ENCODE peak calls at places on chromosomes 13 and 19, in six cellular contexts. V, L, E, I, R and F are unnamed samples.

GRCh38 chr19:11693505-11694499 is 44.9 kb downstream of the ZNF823 start:
- DNase-seq in I (peak), V (peak), L (peak), E (no peak), R (peak), F (peak)

GRCh38 chr19:50334741-50335421 is 5.7 kb upstream of the KCNC3 start:
- DNase-seq in L (no peak), E (no peak), V (no peak), R (no peak), I (no peak), F (no peak)

GRCh38 chr19:42424345-42424707 is 2.9 kb downstream of the LIPE start:
- DNase-seq in E (no peak), R (no peak), L (no peak), V (peak), I (no peak), F (no peak)

GRCh38 chr13:97185751-97186150 is 36.4 kb upstream of the MBNL2 start:
- DNase-seq in E (no peak), L (no peak), V (no peak), R (no peak), I (no peak), F (no peak)

GRCh38 chr13:99980201-99981114 is 1.1 kb upstream of the ZIC2 start:
- DNase-seq in R (no peak), L (peak), E (peak), I (peak), V (peak), F (peak)

GRCh38 chr19:18895828-18896341 is at the start of gene CERS1:
- DNase-seq in L (no peak), R (no peak), I (no peak), V (peak), E (peak), F (no peak)

GRCh38 chr13:45989607-45990006 is 62.9 kb downstream of the ZC3H13 start:
- DNase-seq in R (no peak), L (no peak), V (no peak), I (peak), E (no peak), F (no peak)

GRCh38 chr19:44728178-44728577 is 20.3 kb upstream of the BCL3 start:
- DNase-seq in L (no peak), R (no peak), V (no peak), E (no peak), I (no peak), F (no peak)

GRCh38 chr13:52782486-52783448 is 43.1 kb upstream of the CNMD start:
- DNase-seq in L (no peak), E (no peak), R (no peak), I (no peak), V (no peak), F (no peak)

GRCh38 chr19:43776285-43776684 is 4.5 kb downstream of the KCNN4 start:
- DNase-seq in E (no peak), V (no peak), R (no peak), L (no peak), I (no peak), F (no peak)

GRCh38 chr19:3459322-3459881 is 20.9 kb downstream of the SMIM24 start:
- DNase-seq in L (peak), E (no peak), I (peak), R (no peak), V (peak), F (peak)

GRCh38 chr19:1942078-1942933 is 1.3 kb downstream of the CSNK1G2 start:
- DNase-seq in L (peak), R (no peak), V (peak), E (peak), I (peak), F (peak)

GRCh38 chr13:35470671-35471465 is 5.6 kb downstream of the MAB21L1 start:
- DNase-seq in I (peak), E (peak), L (peak), V (peak), R (no peak), F (peak)

GRCh38 chr19:17021793-17022590 is 4.6 kb downstream of the CPAMD8 start:
- DNase-seq in I (peak), E (no peak), V (peak), R (no peak), L (peak), F (no peak)

GRCh38 chr13:84080748-84081530 is 198.7 kb upstream of the SLITRK1 start:
- DNase-seq in E (no peak), V (no peak), I (no peak), L (no peak), R (no peak), F (no peak)

GRCh38 chr19:32070101-32070500 is 275.3 kb upstream of the ZNF507 start:
- DNase-seq in I (no peak), R (no peak), V (no peak), E (no peak), L (no peak), F (no peak)

GRCh38 chr13:25752957-25753540 is 298.8 kb downstream of the SHISA2 start:
- DNase-seq in L (peak), V (no peak), R (no peak), I (peak), E (no peak), F (no peak)

GRCh38 chr19:50777261-50777660 is 7.0 kb downstream of the GPR32 start:
- DNase-seq in V (no peak), I (no peak), R (no peak), L (no peak), E (no peak), F (no peak)

GRCh38 chr19:17830567-17831418 is 9.5 kb upstream of the INSL3 start:
- DNase-seq in I (peak), R (peak), L (peak), V (peak), E (peak), F (peak)

GRCh38 chr19:9308091-9308490 is 1.5 kb downstream of the ZNF699 start:
- DNase-seq in I (no peak), V (no peak), L (no peak), E (no peak), R (no peak), F (no peak)

GRCh38 chr19:53927745-53928144 is 18.7 kb downstream of the CACNG7 start:
- DNase-seq in I (peak), E (peak), R (peak), V (peak), L (peak), F (peak)

GRCh38 chr13:48400820-48401219 is 12.1 kb downstream of the LPAR6 start:
- DNase-seq in R (no peak), V (no peak), E (no peak), I (peak), L (peak), F (no peak)

GRCh38 chr19:5686647-5687359 is 3.3 kb upstream of the RPL36 start:
- DNase-seq in I (peak), R (peak), V (peak), E (peak), L (peak), F (peak)
- H3K9ac ChIP-seq in I (peak), R (peak), V (peak), E (peak), L (peak), F (no peak)

GRCh38 chr19:41362143-41362847 is 1.7 kb downstream of the B9D2 start:
- DNase-seq in E (no peak), V (no peak), R (no peak), I (no peak), L (peak), F (no peak)

GRCh38 chr19:41366089-41366488 is 2.1 kb upstream of the B9D2 start:
- DNase-seq in V (no peak), L (no peak), R (no peak), E (no peak), I (no peak), F (no peak)

GRCh38 chr19:41364546-41365391 is 820 bp upstream of the B9D2 start:
- DNase-seq in I (peak), V (no peak), L (no peak), E (no peak), R (no peak), F (no peak)

GRCh38 chr19:41363753-41364545 is at the start of gene B9D2:
- DNase-seq in R (peak), L (peak), V (peak), I (peak), E (peak), F (peak)

GRCh38 chr19:41363371-41363752 is 587 bp downstream of the B9D2 start:
- DNase-seq in R (no peak), L (no peak), I (no peak), E (no peak), V (no peak), F (no peak)
- H2BK120ac ChIP-seq in R (no peak), L (no peak), I (peak), E (no peak), V (no peak), F (no peak)

GRCh38 chr13:110012102-110012739 is 225.8 kb upstream of the IRS2 start:
- DNase-seq in V (no peak), R (no peak), I (peak), E (no peak), L (peak), F (no peak)
- H3K9ac ChIP-seq in V (no peak), R (no peak), I (no peak), E (no peak), L (peak), F (no peak)

GRCh38 chr19:13908674-13909073 is 2.7 kb downstream of the CC2D1A start:
- DNase-seq in I (no peak), V (no peak), E (no peak), R (no peak), L (no peak), F (no peak)

GRCh38 chr19:13909430-13909829 is 3.4 kb downstream of the CC2D1A start:
- DNase-seq in E (no peak), V (no peak), I (no peak), R (no peak), L (no peak), F (no peak)

GRCh38 chr19:13905634-13906524 is at the start of the genes BRME1 and CC2D1A:
- DNase-seq in E (peak), V (peak), I (peak), R (peak), L (peak), F (peak)

GRCh38 chr19:13906910-13907309 is 909 bp downstream of the CC2D1A start:
- DNase-seq in V (no peak), E (no peak), I (no peak), R (no peak), L (no peak), F (no peak)

DNA sequence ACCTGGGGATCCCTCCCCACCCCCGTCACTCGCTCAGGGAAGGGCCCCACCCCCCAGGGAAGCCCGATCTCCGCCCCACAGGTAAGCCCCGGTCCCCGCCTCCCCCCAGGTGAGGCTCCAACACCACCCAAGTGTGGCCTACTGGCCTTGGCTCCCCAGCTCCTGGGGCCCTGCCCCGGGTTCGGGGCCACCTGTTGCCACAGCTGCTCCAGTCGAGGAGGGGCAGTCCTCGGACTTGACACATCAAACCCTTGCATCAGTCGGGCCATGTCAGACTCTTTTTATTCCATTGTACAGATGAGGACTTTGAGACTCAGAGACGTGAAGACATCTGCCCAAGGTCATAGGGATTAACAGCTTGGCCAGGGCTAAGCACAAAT is 514 bp downstream of the CC2D1A start:
- DNase-seq in I (no peak), E (no peak), V (no peak), R (no peak), L (no peak), F (no peak)
- H2BK120ac ChIP-seq in I (no peak), E (no peak), V (no peak), R (no peak), L (peak), F (no peak)

GRCh38 chr19:46181386-46181774 is 33.3 kb downstream of the IGFL2 start:
- DNase-seq in R (no peak), L (peak), I (peak), V (no peak), E (no peak), F (no peak)
- H3K9ac ChIP-seq in R (no peak), L (peak), I (no peak), V (no peak), E (no peak), F (no peak)

GRCh38 chr19:40689339-40690049 is 957 bp downstream of the NUMBL start:
- DNase-seq in E (no peak), L (peak), V (peak), I (no peak), R (no peak), F (no peak)

GRCh38 chr19:40691421-40692211 is 1.2 kb upstream of the NUMBL start:
- DNase-seq in E (no peak), L (peak), I (no peak), R (no peak), V (peak), F (peak)

GRCh38 chr19:40690050-40690698 is at the start of gene NUMBL:
- DNase-seq in I (no peak), E (peak), V (no peak), L (no peak), R (no peak), F (no peak)

GRCh38 chr19:40692212-40692551 is 1.7 kb upstream of the NUMBL start:
- DNase-seq in I (no peak), L (no peak), R (no peak), V (no peak), E (no peak), F (no peak)

GRCh38 chr19:40690699-40691420 is 409 bp upstream of the NUMBL start:
- DNase-seq in E (no peak), L (peak), I (peak), R (peak), V (peak), F (peak)
- H2BK120ac ChIP-seq in E (no peak), L (peak), I (peak), R (no peak), V (no peak), F (no peak)

GRCh38 chr13:21152251-21152899 is 24.0 kb downstream of the SKA3 start:
- DNase-seq in E (no peak), I (no peak), V (peak), L (no peak), R (no peak), F (peak)
- H3K9ac ChIP-seq in E (no peak), I (no peak), V (no peak), L (no peak), R (no peak), F (no peak)

GRCh38 chr13:32585625-32586021 is 629 bp upstream of the PDS5B start:
- DNase-seq in E (peak), L (no peak), V (peak), I (no peak), R (no peak), F (peak)

GRCh38 chr13:32582991-32583390 is 3.3 kb upstream of the PDS5B start:
- DNase-seq in E (no peak), R (no peak), L (no peak), I (no peak), V (no peak), F (no peak)

GRCh38 chr13:32587014-32587773 is 942 bp downstream of the PDS5B start:
- DNase-seq in E (peak), L (peak), I (peak), V (peak), R (no peak), F (peak)

GRCh38 chr13:32587774-32588165 is 1.5 kb downstream of the PDS5B start:
- DNase-seq in I (peak), V (no peak), R (no peak), E (no peak), L (peak), F (no peak)

GRCh38 chr13:32586022-32586900 is at the start of gene PDS5B:
- DNase-seq in R (peak), L (peak), I (peak), E (peak), V (peak), F (peak)
- H2BK120ac ChIP-seq in R (no peak), L (peak), I (peak), E (no peak), V (peak), F (no peak)

GRCh38 chr19:15299568-15300409 is 32.5 kb downstream of the BRD4 start:
- DNase-seq in R (no peak), I (peak), V (peak), E (no peak), L (peak), F (no peak)

GRCh38 chr19:15297416-15298224 is 34.7 kb downstream of the BRD4 start:
- DNase-seq in L (peak), I (peak), E (no peak), V (peak), R (no peak), F (no peak)

GRCh38 chr19:15303105-15303780 is 29.1 kb downstream of the BRD4 start:
- DNase-seq in L (peak), V (no peak), R (no peak), E (no peak), I (peak), F (no peak)

GRCh38 chr19:15298847-15299567 is 33.3 kb downstream of the BRD4 start:
- DNase-seq in R (no peak), V (no peak), E (no peak), L (no peak), I (no peak), F (no peak)

GRCh38 chr19:15300533-15301194 is 31.7 kb downstream of the BRD4 start:
- DNase-seq in E (no peak), R (no peak), V (peak), L (peak), I (peak), F (no peak)
- H3K9ac ChIP-seq in E (no peak), R (no peak), V (no peak), L (peak), I (no peak), F (no peak)

DNA sequence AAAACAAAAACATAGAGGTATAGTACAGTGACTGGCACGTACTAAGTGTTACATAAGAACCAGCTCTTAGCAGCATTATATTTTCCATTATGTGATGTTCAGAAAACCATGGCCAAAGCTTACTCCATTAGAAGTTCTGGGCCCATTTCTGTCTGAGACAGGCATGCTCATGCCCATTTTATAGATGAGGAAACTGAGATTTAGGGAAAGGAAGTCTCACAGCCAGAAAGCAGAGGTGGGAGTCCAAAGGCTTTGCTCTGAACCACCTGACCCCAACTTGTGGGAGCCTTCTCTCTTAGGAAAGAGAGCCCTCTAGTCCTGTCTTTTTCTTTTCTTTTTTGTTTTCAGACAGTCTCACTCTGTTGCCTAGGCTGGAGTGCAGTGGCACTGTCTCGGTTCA is 2.3 kb downstream of the AP2S1 start:
- DNase-seq in E (no peak), V (no peak), R (no peak), L (peak), I (no peak), F (no peak)
- H2BK120ac ChIP-seq in E (no peak), V (no peak), R (no peak), L (no peak), I (no peak), F (no peak)